ENCODE peak calls at places on chromosomes 16 and 17, in ten cellular contexts. C is foreskin fibroblast, A is colonic mucosa, B is cardiac fibroblast, J is fibroblast of the aortic adventitia, W is breast epithelium, T is heart right ventricle, E is testis, U is IMR-90, M is cardiac muscle cell. I is an unnamed sample.

GRCh38 chr17:3004150-3004801 is 59.1 kb downstream of the OR1D5 start:
- DNase-seq in C (peak), A (peak), B (peak), J (peak), W (peak), T (peak), E (peak), U (peak), M (peak), I (peak)

GRCh38 chr16:54242199-54242598 is 44.4 kb downstream of the IRX3 start:
- DNase-seq in C (no peak), A (no peak), B (no peak), J (no peak), W (no peak), T (no peak), E (peak), U (no peak), M (no peak), I (peak)

GRCh38 chr17:35716173-35716572 is 15.3 kb upstream of the RASL10B start:
- DNase-seq in C (no peak), A (no peak), B (no peak), J (no peak), W (no peak), T (no peak), E (no peak), U (no peak), M (no peak), I (no peak)

GRCh38 chr17:65204001-65204400 is 66.8 kb downstream of the RGS9 start:
- DNase-seq in C (no peak), A (no peak), B (no peak), J (no peak), W (no peak), T (no peak), E (no peak), U (no peak), M (no peak), I (no peak)

GRCh38 chr17:31494259-31495048 is 103.0 kb downstream of the RAB11FIP4 start:
- DNase-seq in C (no peak), A (peak), B (no peak), J (no peak), W (no peak), T (no peak), E (no peak), U (no peak), M (no peak), I (no peak)

GRCh38 chr17:29614345-29615047 is 8.2 kb downstream of the CORO6 start:
- DNase-seq in C (no peak), A (no peak), B (no peak), J (no peak), W (no peak), T (no peak), E (no peak), U (no peak), M (no peak), I (no peak)

GRCh38 chr16:66250686-66251405 is 115.6 kb upstream of the CDH5 start:
- DNase-seq in C (peak), A (peak), B (peak), J (peak), W (peak), T (peak), E (peak), U (peak), M (peak), I (no peak)

GRCh38 chr17:32565401-32565800 is 78.6 kb downstream of the CDK5R1 start:
- DNase-seq in C (no peak), A (no peak), B (no peak), J (no peak), W (no peak), T (no peak), E (no peak), U (no peak), M (no peak), I (no peak)

GRCh38 chr17:18026408-18026776 is 12.6 kb downstream of the ATPAF2 start:
- DNase-seq in C (peak), A (no peak), B (peak), J (peak), W (no peak), T (peak), E (peak), U (peak), M (peak), I (peak)

GRCh38 chr17:31392856-31393748 is 1.6 kb downstream of the RAB11FIP4 start:
- DNase-seq in C (no peak), A (no peak), B (no peak), J (no peak), W (no peak), T (peak), E (peak), U (no peak), M (no peak), I (no peak)

GRCh38 chr16:78437352-78437968 is 338.0 kb downstream of the WWOX start:
- DNase-seq in C (no peak), A (peak), B (peak), J (no peak), W (no peak), T (peak), E (peak), U (peak), M (peak), I (peak)

GRCh38 chr17:20226814-20227482 is 217.8 kb downstream of the SPECC1 start:
- DNase-seq in C (peak), A (peak), B (peak), J (peak), W (peak), T (peak), E (peak), U (peak), M (peak), I (peak)

GRCh38 chr16:87552772-87553171 is 49.5 kb upstream of the JPH3 start:
- DNase-seq in C (no peak), A (no peak), B (no peak), J (no peak), W (no peak), T (no peak), E (no peak), U (no peak), M (no peak), I (no peak)

GRCh38 chr17:76681222-76682137 is 29.3 kb downstream of the MXRA7 start:
- DNase-seq in C (peak), A (peak), B (peak), J (peak), W (no peak), T (peak), E (peak), U (peak), M (peak), I (peak)

GRCh38 chr17:2123467-2124251 is 68.8 kb downstream of the HIC1 start:
- DNase-seq in C (no peak), A (peak), B (peak), J (peak), W (no peak), T (peak), E (peak), U (peak), M (peak), I (no peak)

GRCh38 chr17:1933875-1934715 is 91.0 kb downstream of the RTN4RL1 start:
- DNase-seq in C (no peak), A (no peak), B (no peak), J (no peak), W (no peak), T (no peak), E (no peak), U (no peak), M (no peak), I (no peak)

GRCh38 chr17:60522889-60523626 is 3.0 kb downstream of the APPBP2 start:
- DNase-seq in C (no peak), A (no peak), B (no peak), J (no peak), W (no peak), T (no peak), E (no peak), U (no peak), M (no peak), I (no peak)

GRCh38 chr17:61463068-61463980 is 11.1 kb downstream of the TBX4 start:
- DNase-seq in C (no peak), A (no peak), B (no peak), J (no peak), W (no peak), T (no peak), E (no peak), U (no peak), M (no peak), I (no peak)

GRCh38 chr16:75555213-75555706 is 792 bp downstream of the TMEM231 start:
- DNase-seq in C (peak), A (peak), B (peak), J (peak), W (peak), T (peak), E (peak), U (peak), M (peak), I (peak)

GRCh38 chr16:25151996-25152395 is 40.5 kb downstream of the LCMT1 start:
- DNase-seq in C (peak), A (no peak), B (peak), J (peak), W (no peak), T (no peak), E (no peak), U (peak), M (peak), I (no peak)

GRCh38 chr17:20191066-20191465 is 181.9 kb downstream of the SPECC1 start:
- DNase-seq in C (peak), A (no peak), B (peak), J (peak), W (no peak), T (no peak), E (no peak), U (peak), M (peak), I (no peak)

GRCh38 chr16:56989988-56990387 is 631 bp downstream of the NLRC5 start:
- DNase-seq in C (no peak), A (no peak), B (no peak), J (no peak), W (no peak), T (no peak), E (no peak), U (no peak), M (no peak), I (no peak)

GRCh38 chr16:56988948-56989945 is at the start of gene NLRC5:
- DNase-seq in C (peak), A (peak), B (peak), J (peak), W (peak), T (peak), E (peak), U (peak), M (peak), I (peak)

GRCh38 chr16:56986361-56986760 is 3.0 kb upstream of the NLRC5 start:
- DNase-seq in C (no peak), A (no peak), B (no peak), J (no peak), W (no peak), T (no peak), E (no peak), U (no peak), M (no peak), I (no peak)

GRCh38 chr16:56987692-56988091 is 1.7 kb upstream of the NLRC5 start:
- DNase-seq in C (no peak), A (no peak), B (no peak), J (no peak), W (no peak), T (no peak), E (no peak), U (no peak), M (no peak), I (no peak)

GRCh38 chr16:56988161-56988947 is 1.0 kb upstream of the NLRC5 start:
- DNase-seq in C (no peak), A (no peak), B (no peak), J (peak), W (no peak), T (no peak), E (no peak), U (peak), M (peak), I (no peak)
- H3K4me3 ChIP-seq in C (peak), A (peak), B (peak), J (peak), W (peak), T (peak), E (no peak), U (peak), M (no peak), I (no peak)

GRCh38 chr17:47315451-47316266 is 8.1 kb upstream of the EFCAB13 start:
- DNase-seq in C (peak), A (peak), B (peak), J (peak), W (no peak), T (peak), E (peak), U (peak), M (peak), I (peak)
- TF ChIP-seq CTCF in C (peak), A (peak), B (peak), J (peak), W (peak), T (peak), E (peak), U (peak), M (peak), I (peak)

DNA sequence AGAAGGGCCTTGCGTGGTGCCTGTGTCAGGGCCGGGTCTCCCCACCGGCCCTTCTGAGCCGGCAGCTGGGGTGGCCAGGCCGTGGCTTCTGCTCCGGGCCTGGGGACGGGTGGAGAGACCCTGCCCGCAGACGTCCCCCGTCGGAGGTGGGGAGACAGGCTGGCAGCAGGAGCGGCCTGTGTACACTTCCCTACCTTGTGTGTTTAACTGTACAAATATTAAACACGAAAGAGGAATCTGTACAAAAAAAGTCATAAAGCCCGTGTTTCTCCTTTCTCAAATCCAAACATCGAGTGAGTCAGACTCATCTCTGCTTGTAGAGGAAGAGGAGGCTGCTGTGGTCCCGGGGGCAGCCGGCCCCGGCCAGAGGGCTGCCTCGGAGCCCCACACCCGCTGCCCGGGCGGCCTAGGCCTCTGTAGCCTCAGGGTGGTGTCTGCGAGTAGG is 2.0 kb downstream of the CACNA1H start:
- DNase-seq in C (no peak), A (no peak), B (no peak), J (no peak), W (no peak), T (no peak), E (no peak), U (peak), M (no peak), I (no peak)
- H3K4me3 ChIP-seq in C (no peak), A (no peak), B (peak), J (no peak), W (peak), T (peak), E (no peak), U (no peak), M (no peak), I (no peak)

GRCh38 chr17:48101012-48101720 is at the start of gene CBX1:
- DNase-seq in C (peak), A (peak), B (peak), J (peak), W (peak), T (peak), E (peak), U (peak), M (peak), I (peak)
- TF ChIP-seq CTCF in C (no peak), A (no peak), B (no peak), J (no peak), W (no peak), T (no peak), E (no peak), U (no peak), M (no peak), I (no peak)

GRCh38 chr16:80997139-80997798 is 9.4 kb downstream of the CMC2 start:
- DNase-seq in C (no peak), A (no peak), B (peak), J (peak), W (no peak), T (no peak), E (no peak), U (no peak), M (peak), I (no peak)
- H3K4me3 ChIP-seq in C (no peak), A (peak), B (peak), J (peak), W (peak), T (peak), E (no peak), U (no peak), M (no peak), I (no peak)

GRCh38 chr17:37190493-37190892 is 185.3 kb upstream of the C17orf78 start:
- DNase-seq in C (no peak), A (no peak), B (no peak), J (no peak), W (no peak), T (no peak), E (no peak), U (no peak), M (no peak), I (no peak)
- TF ChIP-seq CTCF in C (no peak), A (no peak), B (peak), J (peak), W (no peak), T (no peak), E (no peak), U (no peak), M (peak), I (peak)

DNA sequence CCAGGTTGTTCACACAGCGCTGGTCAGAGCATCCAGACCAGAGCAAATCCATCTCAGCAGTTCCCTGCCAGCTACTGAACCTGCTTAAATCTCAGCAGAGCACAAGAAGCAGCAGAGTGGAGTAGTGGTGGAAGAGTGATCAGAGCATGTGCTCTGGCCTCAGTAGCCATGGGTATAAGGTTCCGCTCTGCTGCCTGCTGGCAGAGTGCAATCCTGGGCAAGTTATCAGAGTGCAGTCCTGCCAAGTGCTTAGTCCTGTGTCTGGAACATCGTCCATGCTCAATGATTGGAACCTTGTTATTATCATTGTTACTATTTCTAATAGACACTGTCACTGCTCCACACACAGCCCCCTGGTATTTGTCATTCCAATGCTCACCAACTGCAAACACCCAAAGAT is 220.3 kb downstream of the CBLN1 start:
- DNase-seq in C (no peak), A (no peak), B (no peak), J (no peak), W (no peak), T (peak), E (no peak), U (no peak), M (no peak), I (no peak)
- H3K4me3 ChIP-seq in C (no peak), A (no peak), B (no peak), J (no peak), W (no peak), T (no peak), E (no peak), U (no peak), M (no peak), I (no peak)

DNA sequence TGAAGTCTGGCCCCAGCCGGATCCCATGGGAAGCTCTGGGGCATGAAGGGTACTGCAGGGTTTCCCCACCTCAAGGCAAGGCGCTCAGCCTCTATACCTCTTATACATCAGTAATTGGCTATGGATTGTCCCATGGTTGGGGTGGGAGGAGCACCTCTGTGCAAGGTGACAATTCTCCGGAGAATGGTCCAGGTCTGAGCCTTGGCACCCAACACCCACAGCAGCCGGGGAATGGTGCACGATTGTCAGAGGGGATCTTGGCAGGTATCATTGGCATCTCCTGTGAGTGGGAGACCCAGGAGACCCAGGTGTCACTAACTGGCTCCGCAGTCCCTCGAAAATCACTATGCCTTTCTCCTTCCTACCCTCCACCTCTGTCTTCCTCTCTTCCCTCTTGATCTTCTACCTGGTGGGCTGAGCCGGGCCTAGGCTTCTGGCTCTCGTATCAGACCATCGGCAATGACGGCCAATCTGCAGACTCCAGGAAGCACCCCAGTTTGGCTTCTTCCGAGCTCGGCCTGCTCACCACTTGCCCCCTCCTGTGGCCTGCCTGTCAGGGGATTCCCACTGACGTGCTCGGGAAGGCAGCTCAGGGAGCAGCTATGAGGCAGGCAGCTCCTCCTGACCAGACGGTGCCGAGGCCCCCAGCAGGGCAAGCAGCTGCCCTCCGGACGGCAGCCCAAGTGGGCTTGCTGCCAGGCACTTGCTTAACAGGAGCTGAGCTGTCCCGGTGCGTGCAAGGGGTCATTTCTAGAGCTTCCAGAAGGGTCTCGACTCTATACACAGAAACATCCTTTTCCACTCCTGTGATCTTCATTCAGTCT is 10.0 kb upstream of the CALB2 start:
- DNase-seq in C (no peak), A (no peak), B (no peak), J (no peak), W (no peak), T (no peak), E (no peak), U (no peak), M (no peak), I (no peak)
- TF ChIP-seq CTCF in C (no peak), A (no peak), B (no peak), J (no peak), W (no peak), T (no peak), E (no peak), U (no peak), M (no peak), I (no peak)

DNA sequence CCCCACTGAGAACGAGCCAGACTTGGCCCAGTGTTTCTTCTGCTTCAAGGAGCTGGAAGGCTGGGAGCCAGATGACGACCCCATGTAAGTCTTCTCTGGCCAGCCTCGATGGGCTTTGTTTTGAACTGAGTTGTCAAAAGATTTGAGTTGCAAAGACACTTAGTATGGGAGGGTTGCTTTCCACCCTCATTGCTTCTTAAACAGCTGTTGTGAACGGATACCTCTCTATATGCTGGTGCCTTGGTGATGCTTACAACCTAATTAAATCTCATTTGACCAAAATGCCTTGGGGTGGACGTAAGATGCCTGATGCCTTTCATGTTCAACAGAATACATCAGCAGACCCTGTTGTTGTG is 631 bp downstream of the BIRC5 start:
- DNase-seq in C (no peak), A (no peak), B (no peak), J (no peak), W (no peak), T (no peak), E (no peak), U (no peak), M (no peak), I (no peak)
- H3K4me3 ChIP-seq in C (peak), A (peak), B (peak), J (peak), W (no peak), T (peak), E (peak), U (peak), M (peak), I (peak)

GRCh38 chr17:27352481-27353460 is 58.9 kb downstream of the WSB1 start:
- DNase-seq in C (no peak), A (peak), B (peak), J (peak), W (no peak), T (peak), E (no peak), U (peak), M (peak), I (no peak)

GRCh38 chr17:27354051-27354490 is 60.2 kb downstream of the WSB1 start:
- DNase-seq in C (no peak), A (no peak), B (no peak), J (no peak), W (no peak), T (no peak), E (no peak), U (no peak), M (no peak), I (no peak)

GRCh38 chr17:27351741-27352140 is 57.8 kb downstream of the WSB1 start:
- DNase-seq in C (no peak), A (no peak), B (peak), J (peak), W (no peak), T (no peak), E (no peak), U (peak), M (peak), I (no peak)

GRCh38 chr17:27354491-27355081 is 60.7 kb downstream of the WSB1 start:
- DNase-seq in C (no peak), A (no peak), B (no peak), J (no peak), W (no peak), T (no peak), E (no peak), U (no peak), M (no peak), I (no peak)

GRCh38 chr17:27353469-27354050 is 59.6 kb downstream of the WSB1 start:
- DNase-seq in C (peak), A (peak), B (peak), J (peak), W (peak), T (peak), E (peak), U (peak), M (peak), I (peak)
- TF ChIP-seq CTCF in C (peak), A (peak), B (peak), J (peak), W (no peak), T (peak), E (peak), U (peak), M (peak), I (peak)